ENCODE peak calls at places on chromosome 10, in five cellular contexts. A is fibroblast of the conjunctiva, R is stromal cell of bone marrow, V is HS-5, N is AG04450. Q is an unnamed sample.

GRCh38 chr10:133565441-133566294 is at the start of gene SYCE1:
- DNase-seq in V (no peak), R (peak; percentile 39), N (no peak), A (no peak), Q (no peak)

GRCh38 chr10:43315096-43315495 is 48.2 kb upstream of the RASGEF1A start:
- DNase-seq in A (no peak), N (no peak), V (no peak), R (no peak), Q (no peak)

GRCh38 chr10:31099664-31100063 is 68.0 kb upstream of the ZNF438 start:
- DNase-seq in R (no peak), A (no peak), V (no peak), N (no peak), Q (no peak)

GRCh38 chr10:87761892-87762291 is 56.1 kb downstream of the ATAD1 start:
- DNase-seq in V (no peak), N (no peak), A (peak; percentile 36), R (peak; percentile 54), Q (no peak)

GRCh38 chr10:132451506-132452215 is 54.7 kb downstream of the PWWP2B start:
- DNase-seq in V (no peak), R (no peak), A (no peak), N (no peak), Q (no peak)

GRCh38 chr10:114758331-114758730 is 63.2 kb upstream of the FHIP2A start:
- DNase-seq in A (no peak), N (no peak), V (no peak), R (no peak), Q (no peak)

GRCh38 chr10:6230335-6230734 is 27.6 kb downstream of the PFKFB3 start:
- DNase-seq in V (no peak), R (no peak), A (no peak), N (no peak), Q (no peak)

GRCh38 chr10:81978238-81978637 is 103.2 kb downstream of the NRG3 start:
- DNase-seq in N (no peak), R (no peak), V (no peak), A (no peak), Q (peak; percentile 26)

GRCh38 chr10:101986277-101986971 is 69.5 kb downstream of the ARMH3 start:
- DNase-seq in A (no peak), N (no peak), V (no peak), R (no peak), Q (no peak)

Q was measured in LNCaP clone FGC.